ENCODE peak calls at places on chromosomes 3 and 15, in four cellular contexts. One of them, this sample, is unnamed.

GRCh38 chr3:4994823-4995499 is 15.7 kb downstream of the BHLHE40 start:
- DNase-seq in K562: peak
- DNase-seq in SK-N-SH: no peak
- DNase-seq in GM12878: no peak
- DNase-seq in this sample: no peak

GRCh38 chr3:177574232-177574856 is 377.1 kb upstream of the TBL1XR1 start:
- DNase-seq in K562: no peak
- DNase-seq in SK-N-SH: no peak
- DNase-seq in GM12878: no peak
- DNase-seq in this sample: no peak

GRCh38 chr3:113293348-113293747 is 82.0 kb downstream of the BOC start:
- DNase-seq in K562: no peak
- DNase-seq in SK-N-SH: no peak
- DNase-seq in GM12878: no peak
- DNase-seq in this sample: no peak

GRCh38 chr3:64685331-64685799 is 2.4 kb downstream of the ADAMTS9 start:
- DNase-seq in K562: no peak
- DNase-seq in SK-N-SH: peak
- DNase-seq in GM12878: no peak
- DNase-seq in this sample: no peak

GRCh38 chr3:149471991-149472390 is 2.5 kb upstream of the TM4SF4 start:
- DNase-seq in K562: no peak
- DNase-seq in SK-N-SH: no peak
- DNase-seq in GM12878: no peak
- DNase-seq in this sample: no peak

GRCh38 chr3:123076496-123077418 is 9.9 kb downstream of the PDIA5 start:
- DNase-seq in K562: no peak
- DNase-seq in SK-N-SH: peak
- DNase-seq in GM12878: no peak
- DNase-seq in this sample: no peak

GRCh38 chr3:195551381-195551978 is 8.4 kb upstream of the PPP1R2 start:
- DNase-seq in K562: no peak
- DNase-seq in SK-N-SH: no peak
- DNase-seq in GM12878: no peak
- DNase-seq in this sample: no peak

GRCh38 chr3:171654809-171655208 is 155.5 kb downstream of the PLD1 start:
- DNase-seq in K562: no peak
- DNase-seq in SK-N-SH: no peak
- DNase-seq in GM12878: no peak
- DNase-seq in this sample: no peak

GRCh38 chr3:87298111-87298718 is 21.8 kb upstream of the POU1F1 start:
- DNase-seq in K562: peak
- DNase-seq in SK-N-SH: peak
- DNase-seq in GM12878: no peak
- DNase-seq in this sample: no peak

GRCh38 chr3:191238321-191238817 is 39.3 kb downstream of the OSTN start:
- DNase-seq in K562: no peak
- DNase-seq in SK-N-SH: no peak
- DNase-seq in GM12878: no peak
- DNase-seq in this sample: no peak

GRCh38 chr3:17322106-17322793 is 420.2 kb downstream of the TBC1D5 start:
- DNase-seq in K562: no peak
- DNase-seq in SK-N-SH: no peak
- DNase-seq in GM12878: no peak
- DNase-seq in this sample: no peak

GRCh38 chr3:159807137-159808028 is 181.3 kb upstream of the IL12A start:
- DNase-seq in K562: no peak
- DNase-seq in SK-N-SH: no peak
- DNase-seq in GM12878: no peak
- DNase-seq in this sample: no peak

GRCh38 chr3:69016901-69017300 is 3.4 kb upstream of the EOGT start:
- DNase-seq in K562: no peak
- DNase-seq in SK-N-SH: no peak
- DNase-seq in GM12878: no peak
- DNase-seq in this sample: no peak

GRCh38 chr3:106183762-106184391 is 315.1 kb upstream of the CBLB start:
- DNase-seq in K562: no peak
- DNase-seq in SK-N-SH: no peak
- DNase-seq in GM12878: peak
- DNase-seq in this sample: no peak

GRCh38 chr3:10273697-10274305 is 18.9 kb downstream of the GHRL start:
- DNase-seq in K562: no peak
- DNase-seq in SK-N-SH: no peak
- DNase-seq in GM12878: no peak
- DNase-seq in this sample: no peak

GRCh38 chr3:32934150-32934742 is 17.2 kb upstream of the CCR4 start:
- DNase-seq in K562: no peak
- DNase-seq in SK-N-SH: peak
- DNase-seq in GM12878: no peak
- DNase-seq in this sample: no peak

GRCh38 chr15:89888214-89888804 is 5.5 kb downstream of the AP3S2 start:
- DNase-seq in K562: no peak
- DNase-seq in SK-N-SH: no peak
- DNase-seq in GM12878: no peak
- DNase-seq in this sample: no peak

GRCh38 chr15:99169769-99170311 is 65.0 kb downstream of the SYNM start:
- DNase-seq in K562: no peak
- DNase-seq in SK-N-SH: no peak
- DNase-seq in GM12878: no peak
- DNase-seq in this sample: no peak

GRCh38 chr3:73653877-73654276 is 29.1 kb upstream of the PDZRN3 start:
- DNase-seq in K562: no peak
- DNase-seq in SK-N-SH: no peak
- DNase-seq in GM12878: no peak
- DNase-seq in this sample: no peak

GRCh38 chr3:39812537-39812936 is 3.1 kb downstream of the MYRIP start:
- DNase-seq in K562: no peak
- DNase-seq in SK-N-SH: peak
- DNase-seq in GM12878: no peak
- DNase-seq in this sample: no peak

GRCh38 chr15:66128116-66128715 is 125.3 kb downstream of the MEGF11 start:
- DNase-seq in K562: no peak
- DNase-seq in SK-N-SH: no peak
- DNase-seq in GM12878: no peak
- DNase-seq in this sample: no peak

GRCh38 chr15:25789206-25789605 is 73.9 kb downstream of the ATP10A start:
- DNase-seq in K562: no peak
- DNase-seq in SK-N-SH: no peak
- DNase-seq in GM12878: no peak
- DNase-seq in this sample: no peak

GRCh38 chr3:153250450-153250849 is 88.4 kb downstream of the RAP2B start:
- DNase-seq in K562: no peak
- DNase-seq in SK-N-SH: no peak
- DNase-seq in GM12878: no peak
- DNase-seq in this sample: no peak

GRCh38 chr3:30437172-30437571 is 169.2 kb upstream of the TGFBR2 start:
- DNase-seq in K562: no peak
- DNase-seq in SK-N-SH: no peak
- DNase-seq in GM12878: no peak
- DNase-seq in this sample: no peak

GRCh38 chr3:14142567-14143270 is 17.9 kb downstream of the TMEM43 start:
- DNase-seq in K562: no peak
- DNase-seq in SK-N-SH: no peak
- DNase-seq in GM12878: no peak
- DNase-seq in this sample: no peak

GRCh38 chr3:133868166-133868565 is 27.5 kb downstream of the RAB6B start:
- DNase-seq in K562: no peak
- DNase-seq in SK-N-SH: no peak
- DNase-seq in GM12878: no peak
- DNase-seq in this sample: no peak

GRCh38 chr3:77296527-77296926 is 256.6 kb downstream of the ROBO2 start:
- DNase-seq in K562: peak
- DNase-seq in SK-N-SH: no peak
- DNase-seq in GM12878: no peak
- DNase-seq in this sample: no peak

GRCh38 chr15:70723124-70723427 is 40.3 kb downstream of the UACA start:
- DNase-seq in K562: no peak
- DNase-seq in SK-N-SH: no peak
- DNase-seq in GM12878: no peak
- DNase-seq in this sample: no peak

GRCh38 chr3:36944012-36944640 is 728 bp downstream of the TRANK1 start:
- DNase-seq in K562: no peak
- DNase-seq in SK-N-SH: peak
- DNase-seq in GM12878: no peak
- DNase-seq in this sample: no peak

GRCh38 chr3:10332481-10333358 is 11.8 kb upstream of the SEC13 start:
- DNase-seq in K562: no peak
- DNase-seq in SK-N-SH: no peak
- DNase-seq in GM12878: no peak
- DNase-seq in this sample: no peak

GRCh38 chr3:25019506-25019905 is 408.6 kb upstream of the RARB start:
- DNase-seq in K562: no peak
- DNase-seq in SK-N-SH: no peak
- DNase-seq in GM12878: no peak
- DNase-seq in this sample: no peak

GRCh38 chr3:25027639-25028038 is 400.4 kb upstream of the RARB start:
- DNase-seq in K562: no peak
- DNase-seq in SK-N-SH: no peak
- DNase-seq in GM12878: no peak
- DNase-seq in this sample: no peak

GRCh38 chr3:25018909-25019308 is 409.2 kb upstream of the RARB start:
- DNase-seq in K562: no peak
- DNase-seq in SK-N-SH: no peak
- DNase-seq in GM12878: no peak
- DNase-seq in this sample: no peak

GRCh38 chr3:25021816-25022215 is 406.2 kb upstream of the RARB start:
- DNase-seq in K562: no peak
- DNase-seq in SK-N-SH: no peak
- DNase-seq in GM12878: no peak
- DNase-seq in this sample: no peak
- TF ChIP-seq CTCF in K562: no peak
- TF ChIP-seq CTCF in SK-N-SH: peak
- TF ChIP-seq CTCF in GM12878: peak
- TF ChIP-seq CTCF in this sample: peak

DNA sequence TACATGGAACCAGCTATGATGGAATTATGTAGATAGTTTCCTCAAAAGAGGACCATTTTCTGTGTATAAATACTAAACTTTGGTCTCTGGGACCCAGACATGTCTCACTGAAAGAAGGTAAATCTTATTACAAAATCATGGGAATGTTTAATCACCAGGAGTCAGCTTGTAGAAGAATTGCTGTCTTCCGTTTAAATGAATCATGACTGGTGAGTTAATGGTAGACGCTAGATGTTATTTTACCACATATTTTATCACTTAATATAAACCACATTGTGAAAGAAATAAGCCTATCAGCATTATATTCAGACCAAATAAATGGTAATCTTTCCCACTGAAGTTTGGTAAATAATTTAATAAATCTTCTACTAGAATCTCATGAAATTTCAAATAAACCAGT is 322.3 kb upstream of the SUCLG2 start:
- DNase-seq in K562: no peak
- DNase-seq in SK-N-SH: no peak
- DNase-seq in GM12878: no peak
- DNase-seq in this sample: no peak
- TF ChIP-seq TAF1 in K562: no peak
- TF ChIP-seq TAF1 in SK-N-SH: no peak
- TF ChIP-seq TAF1 in GM12878: no peak
- TF ChIP-seq TAF1 in this sample: no peak

DNA sequence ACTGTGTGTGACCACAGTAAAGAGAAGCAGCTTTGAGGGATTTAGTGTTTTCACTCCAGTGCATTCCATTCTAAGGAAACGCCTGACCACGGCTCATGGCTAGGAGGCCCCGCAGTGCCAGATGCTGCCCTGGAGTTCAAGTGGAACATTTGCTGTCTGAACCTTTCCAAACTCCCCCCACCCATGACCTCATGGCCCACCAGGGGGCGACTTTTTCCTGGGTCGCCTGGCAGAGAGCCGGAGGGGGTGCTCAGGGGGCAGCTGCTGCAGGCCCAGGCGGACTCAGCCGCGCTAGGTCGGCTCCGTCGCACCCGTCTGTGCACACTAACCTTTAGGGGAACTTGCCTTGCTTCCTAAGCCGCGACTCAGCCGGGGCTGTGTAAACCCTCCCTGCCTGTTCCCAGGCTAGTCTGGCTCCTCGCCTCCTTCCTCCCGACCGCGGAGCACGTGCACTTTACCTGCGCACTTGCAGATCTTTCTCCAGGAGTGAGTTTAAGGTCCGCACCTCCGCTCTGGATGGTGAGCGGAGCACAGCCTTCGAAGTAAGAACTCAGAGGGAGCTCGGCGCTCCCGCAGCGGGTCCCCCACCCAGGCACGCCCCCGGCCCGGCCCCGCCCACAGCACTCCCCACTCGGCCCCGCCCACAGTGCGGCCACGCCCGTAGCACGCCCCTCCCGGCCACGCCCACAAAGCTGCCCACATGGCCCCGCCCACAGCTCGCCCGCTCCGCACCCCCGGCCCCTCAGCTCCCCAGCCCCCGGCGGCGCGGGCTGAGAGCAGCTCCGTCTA is at the start of gene OCA2:
- DNase-seq in K562: peak
- DNase-seq in SK-N-SH: peak
- DNase-seq in GM12878: no peak
- DNase-seq in this sample: peak
- TF ChIP-seq CTCF in K562: peak
- TF ChIP-seq CTCF in SK-N-SH: peak
- TF ChIP-seq CTCF in GM12878: no peak
- TF ChIP-seq CTCF in this sample: peak

GRCh38 chr15:50876989-50877360 is 31.5 kb upstream of the AP4E1 start:
- DNase-seq in K562: peak
- DNase-seq in SK-N-SH: peak
- DNase-seq in GM12878: no peak
- DNase-seq in this sample: peak

GRCh38 chr15:50873935-50874353 is 34.5 kb upstream of the AP4E1 start:
- DNase-seq in K562: no peak
- DNase-seq in SK-N-SH: no peak
- DNase-seq in GM12878: no peak
- DNase-seq in this sample: no peak

GRCh38 chr15:50879016-50879415 is 29.5 kb upstream of the AP4E1 start:
- DNase-seq in K562: no peak
- DNase-seq in SK-N-SH: no peak
- DNase-seq in GM12878: no peak
- DNase-seq in this sample: no peak

GRCh38 chr15:50872832-50873231 is 35.7 kb upstream of the AP4E1 start:
- DNase-seq in K562: no peak
- DNase-seq in SK-N-SH: no peak
- DNase-seq in GM12878: no peak
- DNase-seq in this sample: no peak

GRCh38 chr15:50876260-50876988 is 32.1 kb upstream of the AP4E1 start:
- DNase-seq in K562: no peak
- DNase-seq in SK-N-SH: no peak
- DNase-seq in GM12878: no peak
- DNase-seq in this sample: no peak
- TF ChIP-seq TAF1 in K562: no peak
- TF ChIP-seq TAF1 in SK-N-SH: no peak
- TF ChIP-seq TAF1 in GM12878: no peak
- TF ChIP-seq TAF1 in this sample: no peak

GRCh38 chr15:62572797-62573196 is 407.7 kb upstream of the C2CD4B start:
- DNase-seq in K562: no peak
- DNase-seq in SK-N-SH: no peak
- DNase-seq in GM12878: no peak
- DNase-seq in this sample: peak
- TF ChIP-seq CTCF in K562: no peak
- TF ChIP-seq CTCF in SK-N-SH: no peak
- TF ChIP-seq CTCF in GM12878: no peak
- TF ChIP-seq CTCF in this sample: peak

GRCh38 chr3:71063768-71064287 is 519.7 kb downstream of the FOXP1 start:
- DNase-seq in K562: no peak
- DNase-seq in SK-N-SH: peak
- DNase-seq in GM12878: no peak
- DNase-seq in this sample: no peak
- TF ChIP-seq TAF1 in K562: no peak
- TF ChIP-seq TAF1 in SK-N-SH: no peak
- TF ChIP-seq TAF1 in GM12878: no peak
- TF ChIP-seq TAF1 in this sample: no peak

GRCh38 chr3:72426618-72427397 is 421.4 kb downstream of the SHQ1 start:
- DNase-seq in K562: no peak
- DNase-seq in SK-N-SH: no peak
- DNase-seq in GM12878: no peak
- DNase-seq in this sample: no peak
- TF ChIP-seq CTCF in K562: no peak
- TF ChIP-seq CTCF in SK-N-SH: no peak
- TF ChIP-seq CTCF in GM12878: no peak
- TF ChIP-seq CTCF in this sample: no peak